ENCODE peak calls at places on chromosome 21, in seven cellular contexts. O is left ventricle myocardium inferior, D is breast epithelium, S is endothelial cell of umbilical vein, Y is keratinocyte, G is DND-41, F is transverse colon. P is an unnamed sample.
A peak's percentile ranks its signal among the peaks of the same experiment; 100 is the strongest.

GRCh38 chr21:17370750-17371325 is 142.0 kb upstream of the CXADR start:
- DNase-seq in O (no peak), D (no peak), S (no peak), Y (no peak), G (no peak), F (no peak), P (no peak)

GRCh38 chr21:42572906-42573495 is 59.3 kb downstream of the SLC37A1 start:
- DNase-seq in O (no peak), D (no peak), S (no peak), Y (no peak), G (no peak), F (peak; percentile 3), P (no peak)

GRCh38 chr21:33383056-33383888 is 19.9 kb upstream of the IFNGR2 start:
- DNase-seq in O (peak; percentile 60), D (peak; percentile 59), S (peak; percentile 87), Y (no peak), G (peak; percentile 60), F (peak; percentile 81), P (peak; percentile 62)

GRCh38 chr21:33270986-33271385 is 4.8 kb downstream of the IL10RB start:
- DNase-seq in O (no peak), D (no peak), S (no peak), Y (no peak), G (no peak), F (no peak), P (no peak)

GRCh38 chr21:38333290-38334272 is 76.8 kb downstream of the KCNJ15 start:
- DNase-seq in O (peak; percentile 34), D (no peak), S (no peak), Y (no peak), G (no peak), F (no peak), P (no peak)

GRCh38 chr21:41366522-41367151 is 4.8 kb downstream of the MX2 start:
- DNase-seq in O (no peak), D (no peak), S (no peak), Y (no peak), G (no peak), F (peak; percentile 74), P (no peak)

GRCh38 chr21:46399686-46400085 is 59.0 kb upstream of the DIP2A start:
- DNase-seq in O (no peak), D (peak; percentile 53), S (no peak), Y (no peak), G (no peak), F (no peak), P (no peak)

GRCh38 chr21:40416572-40416971 is 430.4 kb downstream of the DSCAM start:
- DNase-seq in O (no peak), D (no peak), S (no peak), Y (no peak), G (no peak), F (no peak), P (no peak)

GRCh38 chr21:41411449-41412089 is 14.5 kb upstream of the MX1 start:
- DNase-seq in O (no peak), D (no peak), S (no peak), Y (no peak), G (no peak), F (peak; percentile 83), P (no peak)

GRCh38 chr21:24197956-24198355 is 1409.3 kb downstream of the MRPL39 start:
- DNase-seq in O (no peak), D (no peak), S (no peak), Y (no peak), G (no peak), F (no peak), P (no peak)

GRCh38 chr21:34533938-34534337 is 21.9 kb upstream of the KCNE1 start:
- DNase-seq in O (no peak), D (no peak), S (no peak), Y (no peak), G (no peak), F (no peak), P (no peak)

GRCh38 chr21:46171585-46171984 is 12.7 kb downstream of the SPATC1L start:
- DNase-seq in O (no peak), D (no peak), S (no peak), Y (no peak), G (no peak), F (no peak), P (no peak)

GRCh38 chr21:45828580-45829565 is 152.7 kb upstream of the COL6A1 start:
- DNase-seq in O (no peak), D (no peak), S (no peak), Y (no peak), G (no peak), F (no peak), P (no peak)

GRCh38 chr21:45384656-45385548 is 20.1 kb upstream of the COL18A1 start:
- DNase-seq in O (no peak), D (no peak), S (no peak), Y (no peak), G (no peak), F (no peak), P (no peak)

GRCh38 chr21:45208627-45208951 is 79.1 kb downstream of the POFUT2 start:
- DNase-seq in O (no peak), D (no peak), S (no peak), Y (no peak), G (no peak), F (no peak), P (no peak)

GRCh38 chr21:37848721-37849490 is 67.4 kb downstream of the KCNJ6 start:
- DNase-seq in O (no peak), D (no peak), S (no peak), Y (no peak), G (no peak), F (no peak), P (peak; percentile 60)

GRCh38 chr21:16323586-16323985 is 593.8 kb downstream of the USP25 start:
- DNase-seq in O (no peak), D (no peak), S (no peak), Y (no peak), G (no peak), F (no peak), P (no peak)

GRCh38 chr21:45295576-45296365 is 8.1 kb upstream of the POFUT2 start:
- DNase-seq in O (peak; percentile 25), D (peak; percentile 13), S (no peak), Y (no peak), G (no peak), F (peak; percentile 26), P (no peak)

GRCh38 chr21:17793675-17794123 is 25.5 kb downstream of the C21orf91 start:
- DNase-seq in O (no peak), D (no peak), S (peak; percentile 8), Y (no peak), G (no peak), F (no peak), P (no peak)

GRCh38 chr21:41678944-41679343 is 87.9 kb downstream of the RIPK4 start:
- DNase-seq in O (peak; percentile 86), D (peak; percentile 98), S (peak; percentile 83), Y (peak; percentile 99), G (no peak), F (peak; percentile 96), P (peak; percentile 80)

GRCh38 chr21:33975548-33976081 is 60.0 kb upstream of the ATP5PO start:
- DNase-seq in O (no peak), D (no peak), S (no peak), Y (peak; percentile 67), G (peak; percentile 80), F (peak; percentile 25), P (peak; percentile 8)

GRCh38 chr21:34201001-34201400 is 127.6 kb downstream of the MRPS6 start:
- DNase-seq in O (no peak), D (no peak), S (no peak), Y (no peak), G (no peak), F (no peak), P (no peak)

GRCh38 chr21:44337428-44337827 is 1.8 kb downstream of the CFAP410 start:
- DNase-seq in O (no peak), D (no peak), S (no peak), Y (no peak), G (no peak), F (no peak), P (no peak)

GRCh38 chr21:34881894-34882371 is 167.2 kb downstream of the RUNX1 start:
- DNase-seq in O (no peak), D (no peak), S (peak; percentile 83), Y (peak; percentile 45), G (no peak), F (no peak), P (no peak)

GRCh38 chr21:39347537-39347936 is 1.4 kb downstream of the HMGN1 start:
- DNase-seq in O (no peak), D (no peak), S (peak; percentile 22), Y (no peak), G (no peak), F (no peak), P (no peak)
- H3K27ac ChIP-seq in O (peak overlapping the region; percentile 97), D (peak overlapping the region; percentile 95), S (peak overlapping the region; percentile 91), Y (peak overlapping the region; percentile 87), G (peak overlapping the region; percentile 95), F (peak overlapping the region; percentile 94), P (no peak overlapping the region)

GRCh38 chr21:32257952-32258785 is 20.7 kb downstream of the MIS18A start:
- DNase-seq in O (peak; percentile 58), D (peak; percentile 67), S (peak; percentile 80), Y (peak; percentile 21), G (peak; percentile 38), F (peak; percentile 69), P (peak; percentile 94)

GRCh38 chr21:32253215-32253641 is 25.6 kb downstream of the MIS18A start:
- DNase-seq in O (peak; percentile 53), D (no peak), S (no peak), Y (no peak), G (no peak), F (no peak), P (no peak)

GRCh38 chr21:32260130-32260529 is 18.7 kb downstream of the MIS18A start:
- DNase-seq in O (no peak), D (no peak), S (no peak), Y (no peak), G (no peak), F (no peak), P (no peak)

GRCh38 chr21:32256226-32256625 is 22.6 kb downstream of the MIS18A start:
- DNase-seq in O (no peak), D (no peak), S (no peak), Y (no peak), G (no peak), F (no peak), P (no peak)

GRCh38 chr21:32256873-32257620 is 21.8 kb downstream of the MIS18A start:
- DNase-seq in O (peak; percentile 54), D (peak; percentile 66), S (peak; percentile 95), Y (no peak), G (no peak), F (peak; percentile 53), P (peak; percentile 82)
- H3K4me1 ChIP-seq in O (peaks cover 34% of the 10 kb centered on the region), D (no peaks in the 10 kb centered on the region), S (peaks cover 13% of the 10 kb centered on the region), Y (peaks cover 10% of the 10 kb centered on the region), G (no peaks in the 10 kb centered on the region), F (no peaks in the 10 kb centered on the region), P (peaks cover 15% of the 10 kb centered on the region)

GRCh38 chr21:36788116-36788515 is 89.2 kb downstream of the SIM2 start:
- DNase-seq in O (no peak), D (no peak), S (no peak), Y (no peak), G (no peak), F (peak; percentile 69), P (no peak)
- H3K4me3 ChIP-seq in O (no peak overlapping the region), D (no peak overlapping the region), S (no peak overlapping the region), Y (no peak overlapping the region), G (no peak overlapping the region), F (peak overlapping the region; percentile 31), P (no peak overlapping the region)

DNA sequence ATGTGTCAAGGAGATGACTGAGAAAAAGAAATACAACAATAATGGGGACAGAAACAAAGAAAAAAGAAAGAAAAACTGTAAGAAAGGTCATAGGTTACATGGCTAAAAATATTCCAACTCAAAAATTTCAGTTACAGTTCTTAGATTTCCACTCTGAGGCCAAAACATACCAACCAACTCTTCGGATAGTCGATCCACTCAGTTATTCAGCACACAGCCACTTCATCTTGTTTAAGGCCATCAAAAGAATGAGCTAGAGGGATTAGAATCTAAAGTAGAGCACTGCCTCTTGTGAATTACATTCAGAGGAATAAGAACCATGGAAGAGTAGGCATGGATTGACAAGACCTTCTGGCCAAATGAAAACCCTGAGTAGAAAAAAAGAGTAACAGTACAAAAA is 277.0 kb downstream of the MRPL39 start:
- DNase-seq in O (no peak), D (no peak), S (no peak), Y (no peak), G (no peak), F (no peak), P (no peak)
- H3K27ac ChIP-seq in O (no peak overlapping the region), D (no peak overlapping the region), S (no peak overlapping the region), Y (no peak overlapping the region), G (no peak overlapping the region), F (no peak overlapping the region), P (no peak overlapping the region)